ENCODE peak calls at places on chromosomes 11 and 22, in five cellular contexts. One of them, this sample, is unnamed.

GRCh38 chr11:22337571-22338464 is at the start of gene SLC17A6:
- DNase-seq in mammary epithelial cell: peak; percentile 31
- DNase-seq in NT2/D1: peak; percentile 42
- DNase-seq in AG10803: peak; percentile 3
- DNase-seq in AG09309: no peak
- DNase-seq in this sample: no peak

GRCh38 chr11:65853249-65853979 is 4.6 kb downstream of the CFL1 start:
- DNase-seq in mammary epithelial cell: no peak
- DNase-seq in NT2/D1: peak; percentile 43
- DNase-seq in AG10803: no peak
- DNase-seq in AG09309: no peak
- DNase-seq in this sample: no peak

GRCh38 chr22:16966251-16966650 is 41.8 kb downstream of the GAB4 start:
- DNase-seq in mammary epithelial cell: no peak
- DNase-seq in NT2/D1: no peak
- DNase-seq in AG10803: no peak
- DNase-seq in AG09309: no peak
- DNase-seq in this sample: no peak

GRCh38 chr11:5242933-5243844 is 6.5 kb downstream of the HBG1 start:
- DNase-seq in mammary epithelial cell: no peak
- DNase-seq in NT2/D1: no peak
- DNase-seq in AG10803: no peak
- DNase-seq in AG09309: no peak
- DNase-seq in this sample: no peak

GRCh38 chr11:7314811-7315604 is 63.3 kb downstream of the SYT9 start:
- DNase-seq in mammary epithelial cell: no peak
- DNase-seq in NT2/D1: no peak
- DNase-seq in AG10803: no peak
- DNase-seq in AG09309: no peak
- DNase-seq in this sample: no peak

GRCh38 chr22:44037519-44038370 is 13.6 kb downstream of the PARVB start:
- DNase-seq in mammary epithelial cell: peak; percentile 92
- DNase-seq in NT2/D1: no peak
- DNase-seq in AG10803: peak; percentile 93
- DNase-seq in AG09309: peak; percentile 69
- DNase-seq in this sample: peak; percentile 88

GRCh38 chr11:44763111-44763820 is 36.5 kb downstream of the TSPAN18 start:
- DNase-seq in mammary epithelial cell: peak; percentile 20
- DNase-seq in NT2/D1: no peak
- DNase-seq in AG10803: no peak
- DNase-seq in AG09309: no peak
- DNase-seq in this sample: no peak

GRCh38 chr11:17351510-17352176 is at the start of gene NCR3LG1:
- DNase-seq in mammary epithelial cell: peak; percentile 72
- DNase-seq in NT2/D1: no peak
- DNase-seq in AG10803: peak; percentile 49
- DNase-seq in AG09309: no peak
- DNase-seq in this sample: peak; percentile 5

GRCh38 chr11:122778148-122778547 is 60.2 kb upstream of the CRTAM start:
- DNase-seq in mammary epithelial cell: peak; percentile 61
- DNase-seq in NT2/D1: no peak
- DNase-seq in AG10803: no peak
- DNase-seq in AG09309: no peak
- DNase-seq in this sample: no peak

GRCh38 chr22:29617922-29618629 is 14.6 kb downstream of the NF2 start:
- DNase-seq in mammary epithelial cell: peak; percentile 80
- DNase-seq in NT2/D1: no peak
- DNase-seq in AG10803: peak; percentile 57
- DNase-seq in AG09309: no peak
- DNase-seq in this sample: no peak

GRCh38 chr11:8934735-8935478 is 2.2 kb upstream of the C11orf16 start:
- DNase-seq in mammary epithelial cell: peak; percentile 20
- DNase-seq in NT2/D1: no peak
- DNase-seq in AG10803: peak; percentile 84
- DNase-seq in AG09309: peak; percentile 10
- DNase-seq in this sample: peak; percentile 31

GRCh38 chr11:15956302-15956701 is 400.0 kb downstream of the SOX6 start:
- DNase-seq in mammary epithelial cell: no peak
- DNase-seq in NT2/D1: no peak
- DNase-seq in AG10803: no peak
- DNase-seq in AG09309: no peak
- DNase-seq in this sample: no peak

GRCh38 chr11:110433393-110434333 is 3.9 kb downstream of the FDX1 start:
- DNase-seq in mammary epithelial cell: peak; percentile 25
- DNase-seq in NT2/D1: no peak
- DNase-seq in AG10803: peak; percentile 44
- DNase-seq in AG09309: no peak
- DNase-seq in this sample: no peak
- H3K4me3 ChIP-seq in mammary epithelial cell: no peak overlapping the region
- H3K4me3 ChIP-seq in NT2/D1: no peak overlapping the region
- H3K4me3 ChIP-seq in AG10803: no peak overlapping the region
- H3K4me3 ChIP-seq in AG09309: no peak overlapping the region
- H3K4me3 ChIP-seq in this sample: no peak overlapping the region

GRCh38 chr11:92969293-92969633 is 188 bp upstream of the MTNR1B start:
- DNase-seq in mammary epithelial cell: no peak
- DNase-seq in NT2/D1: no peak
- DNase-seq in AG10803: no peak
- DNase-seq in AG09309: no peak
- DNase-seq in this sample: no peak
- H3K4me3 ChIP-seq in mammary epithelial cell: peak overlapping the region; percentile 14
- H3K4me3 ChIP-seq in NT2/D1: no peak overlapping the region
- H3K4me3 ChIP-seq in AG10803: no peak overlapping the region
- H3K4me3 ChIP-seq in AG09309: no peak overlapping the region
- H3K4me3 ChIP-seq in this sample: no peak overlapping the region

GRCh38 chr11:62336949-62337681 is at the start of gene ASRGL1:
- DNase-seq in mammary epithelial cell: peak; percentile 40
- DNase-seq in NT2/D1: peak; percentile 62
- DNase-seq in AG10803: peak; percentile 42
- DNase-seq in AG09309: no peak
- DNase-seq in this sample: no peak

GRCh38 chr11:62340269-62340901 is 3.1 kb downstream of the ASRGL1 start:
- DNase-seq in mammary epithelial cell: peak; percentile 16
- DNase-seq in NT2/D1: peak; percentile 43
- DNase-seq in AG10803: peak; percentile 44
- DNase-seq in AG09309: peak; percentile 5
- DNase-seq in this sample: no peak

GRCh38 chr11:62337682-62338181 is 484 bp downstream of the ASRGL1 start:
- DNase-seq in mammary epithelial cell: peak; percentile 6
- DNase-seq in NT2/D1: no peak
- DNase-seq in AG10803: no peak
- DNase-seq in AG09309: no peak
- DNase-seq in this sample: no peak

GRCh38 chr11:62333768-62334167 is 3.5 kb upstream of the ASRGL1 start:
- DNase-seq in mammary epithelial cell: no peak
- DNase-seq in NT2/D1: no peak
- DNase-seq in AG10803: no peak
- DNase-seq in AG09309: no peak
- DNase-seq in this sample: no peak

DNA sequence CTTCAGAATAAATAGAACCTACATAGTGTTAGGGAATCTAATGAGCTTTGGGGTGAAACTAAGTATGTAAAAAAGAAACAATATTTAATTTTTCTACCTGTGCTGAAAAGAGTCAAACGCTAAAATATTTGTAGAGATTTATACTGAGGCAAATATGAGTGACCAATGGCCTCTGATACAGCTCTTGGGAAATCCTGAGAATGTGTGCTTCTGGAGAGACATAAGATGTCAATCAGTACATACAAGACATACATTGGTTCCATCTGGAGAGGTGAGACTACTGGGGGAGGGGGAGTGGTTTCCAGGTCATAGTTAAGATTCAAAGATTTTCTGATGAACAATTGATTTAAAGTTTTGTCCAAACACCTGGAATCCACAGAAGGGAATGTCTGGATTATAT is 970 bp downstream of the ASRGL1 start:
- DNase-seq in mammary epithelial cell: no peak
- DNase-seq in NT2/D1: no peak
- DNase-seq in AG10803: no peak
- DNase-seq in AG09309: no peak
- DNase-seq in this sample: no peak
- H3K4me3 ChIP-seq in mammary epithelial cell: peak overlapping the region; percentile 48
- H3K4me3 ChIP-seq in NT2/D1: peak overlapping the region; percentile 79
- H3K4me3 ChIP-seq in AG10803: no peak overlapping the region
- H3K4me3 ChIP-seq in AG09309: no peak overlapping the region
- H3K4me3 ChIP-seq in this sample: no peak overlapping the region

GRCh38 chr11:78560826-78561484 is 13.7 kb downstream of the NARS2 start:
- DNase-seq in mammary epithelial cell: no peak
- DNase-seq in NT2/D1: no peak
- DNase-seq in AG10803: peak; percentile 16
- DNase-seq in AG09309: no peak
- DNase-seq in this sample: no peak
- H3K4me3 ChIP-seq in mammary epithelial cell: no peak overlapping the region
- H3K4me3 ChIP-seq in NT2/D1: no peak overlapping the region
- H3K4me3 ChIP-seq in AG10803: no peak overlapping the region
- H3K4me3 ChIP-seq in AG09309: no peak overlapping the region
- H3K4me3 ChIP-seq in this sample: no peak overlapping the region

GRCh38 chr11:1310772-1311468 is 1.5 kb upstream of the TOLLIP start:
- DNase-seq in mammary epithelial cell: no peak
- DNase-seq in NT2/D1: no peak
- DNase-seq in AG10803: no peak
- DNase-seq in AG09309: no peak
- DNase-seq in this sample: no peak
- H3K4me3 ChIP-seq in mammary epithelial cell: peak overlapping the region; percentile 58
- H3K4me3 ChIP-seq in NT2/D1: peak overlapping the region; percentile 77
- H3K4me3 ChIP-seq in AG10803: no peak overlapping the region
- H3K4me3 ChIP-seq in AG09309: no peak overlapping the region
- H3K4me3 ChIP-seq in this sample: no peak overlapping the region

DNA sequence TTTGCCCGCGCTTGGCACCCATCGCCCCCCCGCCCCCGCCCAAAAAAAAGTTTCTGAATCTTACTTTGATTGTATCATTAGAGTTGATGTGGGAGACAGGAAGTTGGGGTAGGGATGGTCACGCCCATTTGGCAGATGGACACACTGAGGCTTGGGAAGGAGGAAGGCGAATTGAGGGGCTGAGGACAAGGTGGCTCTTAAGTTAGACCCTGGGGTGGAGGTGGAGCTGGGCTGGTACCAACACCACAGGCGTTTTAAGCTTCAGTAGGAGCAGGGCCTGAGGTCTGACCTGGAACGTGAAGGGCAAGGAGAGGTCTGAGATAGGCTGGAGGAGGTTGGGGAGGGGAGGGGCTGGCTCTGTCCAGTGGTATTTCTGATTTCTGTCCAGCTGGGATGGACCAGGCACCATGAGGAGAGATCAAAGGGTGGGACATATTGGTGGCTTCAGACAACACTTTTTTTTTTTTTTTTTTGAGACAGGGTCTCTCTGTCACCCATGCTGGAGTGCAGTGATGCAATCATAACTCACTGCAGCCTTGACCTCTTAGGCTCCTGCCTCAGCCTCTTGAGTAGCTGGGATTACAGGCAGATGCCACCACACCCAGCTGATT is 777 bp upstream of the CDC42BPG start:
- DNase-seq in mammary epithelial cell: no peak
- DNase-seq in NT2/D1: no peak
- DNase-seq in AG10803: no peak
- DNase-seq in AG09309: no peak
- DNase-seq in this sample: no peak
- H3K4me3 ChIP-seq in mammary epithelial cell: peak overlapping the region; percentile 39
- H3K4me3 ChIP-seq in NT2/D1: peak overlapping the region; percentile 62
- H3K4me3 ChIP-seq in AG10803: no peak overlapping the region
- H3K4me3 ChIP-seq in AG09309: no peak overlapping the region
- H3K4me3 ChIP-seq in this sample: no peak overlapping the region

DNA sequence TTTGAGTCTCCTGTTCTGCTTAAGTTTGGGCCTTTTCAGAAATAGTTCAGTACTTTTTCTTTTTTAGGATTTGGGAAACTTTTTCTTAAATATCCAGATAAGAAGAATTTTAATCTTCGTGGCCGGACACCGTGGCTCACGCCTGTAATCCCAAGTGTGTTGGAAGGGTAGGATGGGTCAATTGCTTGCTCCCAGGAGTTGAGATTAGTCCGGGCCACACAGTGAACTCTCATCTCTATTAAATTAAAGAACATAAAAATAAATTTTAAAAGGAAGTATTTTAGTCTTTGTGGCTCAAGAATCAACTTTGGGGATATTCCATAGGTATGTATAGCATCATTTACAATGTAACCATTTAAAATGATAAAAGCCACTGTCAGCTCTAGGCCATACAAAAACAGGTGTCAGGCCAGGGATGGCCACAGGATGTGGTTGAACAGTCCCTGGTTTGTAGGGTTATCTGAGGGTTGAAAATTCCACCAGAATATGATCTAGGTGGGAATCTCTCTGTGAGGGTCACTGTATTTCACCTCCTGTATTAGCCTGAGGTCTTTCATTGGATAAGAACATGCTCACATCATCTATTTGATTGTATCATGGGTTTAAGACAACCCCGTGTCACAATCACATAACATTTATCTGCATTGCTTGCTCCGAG is 115.6 kb downstream of the GGTLC2 start:
- DNase-seq in mammary epithelial cell: no peak
- DNase-seq in NT2/D1: no peak
- DNase-seq in AG10803: no peak
- DNase-seq in AG09309: no peak
- DNase-seq in this sample: no peak
- H3K4me3 ChIP-seq in mammary epithelial cell: no peak overlapping the region
- H3K4me3 ChIP-seq in NT2/D1: no peak overlapping the region
- H3K4me3 ChIP-seq in AG10803: no peak overlapping the region
- H3K4me3 ChIP-seq in AG09309: no peak overlapping the region
- H3K4me3 ChIP-seq in this sample: no peak overlapping the region

GRCh38 chr22:37220543-37220968 is 8.3 kb upstream of the SSTR3 start:
- DNase-seq in mammary epithelial cell: no peak
- DNase-seq in NT2/D1: no peak
- DNase-seq in AG10803: no peak
- DNase-seq in AG09309: no peak
- DNase-seq in this sample: no peak

GRCh38 chr22:37219534-37219933 is 7.3 kb upstream of the SSTR3 start:
- DNase-seq in mammary epithelial cell: no peak
- DNase-seq in NT2/D1: no peak
- DNase-seq in AG10803: no peak
- DNase-seq in AG09309: no peak
- DNase-seq in this sample: no peak

GRCh38 chr22:37215890-37216289 is 3.6 kb upstream of the SSTR3 start:
- DNase-seq in mammary epithelial cell: no peak
- DNase-seq in NT2/D1: no peak
- DNase-seq in AG10803: no peak
- DNase-seq in AG09309: no peak
- DNase-seq in this sample: no peak

GRCh38 chr22:37218771-37219411 is 6.6 kb upstream of the SSTR3 start:
- DNase-seq in mammary epithelial cell: no peak
- DNase-seq in NT2/D1: no peak
- DNase-seq in AG10803: no peak
- DNase-seq in AG09309: no peak
- DNase-seq in this sample: no peak

DNA sequence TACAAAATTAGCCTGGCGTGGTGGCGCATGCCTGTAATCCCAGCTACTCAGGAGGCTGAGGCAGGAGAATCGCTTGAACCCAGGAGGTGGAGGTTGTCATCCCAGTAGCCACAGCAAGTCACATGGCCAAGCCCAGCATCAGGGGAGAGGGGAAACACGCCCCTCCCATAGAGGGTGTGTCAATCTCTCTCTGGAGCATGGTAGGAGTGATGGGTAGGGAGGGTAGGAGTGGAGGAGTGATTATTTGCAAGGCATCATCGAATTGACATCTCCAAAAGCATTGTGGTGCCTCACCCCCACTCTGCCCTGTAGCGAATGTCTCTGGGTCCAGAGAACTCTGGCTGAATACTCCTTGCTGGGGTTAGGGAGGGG is 6.1 kb upstream of the SSTR3 start:
- DNase-seq in mammary epithelial cell: no peak
- DNase-seq in NT2/D1: no peak
- DNase-seq in AG10803: no peak
- DNase-seq in AG09309: no peak
- DNase-seq in this sample: no peak
- H3K4me3 ChIP-seq in mammary epithelial cell: no peak overlapping the region
- H3K4me3 ChIP-seq in NT2/D1: no peak overlapping the region
- H3K4me3 ChIP-seq in AG10803: no peak overlapping the region
- H3K4me3 ChIP-seq in AG09309: no peak overlapping the region
- H3K4me3 ChIP-seq in this sample: no peak overlapping the region

GRCh38 chr11:76735841-76736240 is 47.3 kb upstream of the TSKU start:
- DNase-seq in mammary epithelial cell: no peak
- DNase-seq in NT2/D1: no peak
- DNase-seq in AG10803: no peak
- DNase-seq in AG09309: no peak
- DNase-seq in this sample: no peak
- H3K4me3 ChIP-seq in mammary epithelial cell: no peak overlapping the region
- H3K4me3 ChIP-seq in NT2/D1: no peak overlapping the region
- H3K4me3 ChIP-seq in AG10803: no peak overlapping the region
- H3K4me3 ChIP-seq in AG09309: no peak overlapping the region
- H3K4me3 ChIP-seq in this sample: no peak overlapping the region